ENCODE peak calls at places on chromosomes 13 and 19, in ten cellular contexts. J is ovary, E is glutamatergic neuron, G is GM10248, U is upper lobe of left lung, M is Panc1, S is AG09309, B is fibroblast of lung, V is astrocyte of the spinal cord, K is transverse colon. I is an unnamed sample.

GRCh38 chr13:100875392-100876043 is 200.9 kb upstream of the TMTC4 start:
- DNase-seq in J (no peak), E (no peak), G (no peak), U (no peak), M (no peak), S (peak), B (peak), V (peak), K (no peak), I (no peak)

GRCh38 chr19:49881672-49882394 is 4.3 kb downstream of the TBC1D17 start:
- DNase-seq in J (peak), E (peak), G (no peak), U (peak), M (no peak), S (no peak), B (no peak), V (no peak), K (no peak), I (no peak)

GRCh38 chr13:34502621-34503020 is 439.4 kb upstream of the NBEA start:
- DNase-seq in J (no peak), E (no peak), G (no peak), U (no peak), M (no peak), S (no peak), B (no peak), V (no peak), K (no peak), I (no peak)

GRCh38 chr13:113116871-113117271 is 5.7 kb upstream of the F10 start:
- DNase-seq in J (no peak), E (no peak), G (no peak), U (no peak), M (no peak), S (no peak), B (no peak), V (no peak), K (no peak), I (no peak)

GRCh38 chr13:34006011-34006410 is 188.1 kb downstream of the RFC3 start:
- DNase-seq in J (no peak), E (no peak), G (no peak), U (no peak), M (no peak), S (peak), B (no peak), V (no peak), K (no peak), I (no peak)

GRCh38 chr13:42363941-42364612 is 92.1 kb downstream of the AKAP11 start:
- DNase-seq in J (no peak), E (no peak), G (no peak), U (no peak), M (no peak), S (no peak), B (peak), V (peak), K (no peak), I (no peak)

GRCh38 chr13:81171065-81171647 is 830.2 kb upstream of the SPRY2 start:
- DNase-seq in J (no peak), E (no peak), G (no peak), U (no peak), M (peak), S (no peak), B (peak), V (peak), K (no peak), I (no peak)

GRCh38 chr13:30763786-30764440 is 28.6 kb downstream of the ALOX5AP start:
- DNase-seq in J (no peak), E (peak), G (no peak), U (no peak), M (no peak), S (no peak), B (peak), V (peak), K (no peak), I (no peak)

GRCh38 chr13:88014527-88014926 is 343.4 kb downstream of the SLITRK5 start:
- DNase-seq in J (no peak), E (no peak), G (no peak), U (no peak), M (no peak), S (no peak), B (no peak), V (no peak), K (no peak), I (no peak)

GRCh38 chr19:19597809-19598306 is 20.6 kb downstream of the PBX4 start:
- DNase-seq in J (no peak), E (no peak), G (peak), U (no peak), M (no peak), S (no peak), B (no peak), V (no peak), K (no peak), I (no peak)

GRCh38 chr13:33249066-33249465 is 36.5 kb downstream of the STARD13 start:
- DNase-seq in J (no peak), E (no peak), G (no peak), U (no peak), M (no peak), S (no peak), B (peak), V (no peak), K (no peak), I (no peak)

GRCh38 chr13:45846681-45847080 is 4.9 kb downstream of the SIAH3 start:
- DNase-seq in J (no peak), E (no peak), G (no peak), U (no peak), M (no peak), S (no peak), B (no peak), V (no peak), K (no peak), I (no peak)

GRCh38 chr13:45511310-45512147 is 46.8 kb downstream of the COG3 start:
- DNase-seq in J (no peak), E (no peak), G (peak), U (no peak), M (peak), S (no peak), B (peak), V (peak), K (no peak), I (peak)

GRCh38 chr19:6238643-6239281 is 41.0 kb downstream of the MLLT1 start:
- DNase-seq in J (peak), E (peak), G (no peak), U (peak), M (no peak), S (no peak), B (peak), V (peak), K (no peak), I (no peak)

GRCh38 chr13:56986121-56986520 is 154.6 kb upstream of the PRR20A start:
- DNase-seq in J (no peak), E (no peak), G (no peak), U (no peak), M (no peak), S (no peak), B (no peak), V (no peak), K (no peak), I (no peak)

GRCh38 chr13:113947321-113948033 is 26.4 kb downstream of the C13orf46 start:
- DNase-seq in J (peak), E (no peak), G (no peak), U (peak), M (no peak), S (no peak), B (no peak), V (no peak), K (peak), I (no peak)

GRCh38 chr13:23609414-23610186 is 39.4 kb downstream of the TNFRSF19 start:
- DNase-seq in J (peak), E (no peak), G (no peak), U (no peak), M (no peak), S (no peak), B (peak), V (peak), K (no peak), I (peak)

GRCh38 chr19:34365463-34366401 is 736 bp downstream of the GPI start:
- DNase-seq in J (peak), E (peak), G (peak), U (peak), M (no peak), S (no peak), B (peak), V (peak), K (peak), I (peak)

GRCh38 chr13:104321756-104322155 is 1255.5 kb upstream of the SLC10A2 start:
- DNase-seq in J (no peak), E (no peak), G (no peak), U (no peak), M (no peak), S (no peak), B (no peak), V (no peak), K (no peak), I (no peak)
- TF ChIP-seq CTCF in J (no peak), E (no peak), G (no peak), U (no peak), M (no peak), S (no peak), B (no peak), V (no peak), K (no peak), I (no peak)

GRCh38 chr19:7680606-7681335 is at the start of gene TRAPPC5:
- DNase-seq in J (peak), E (peak), G (peak), U (peak), M (no peak), S (peak), B (peak), V (peak), K (peak), I (peak)

GRCh38 chr19:7679017-7679720 is 1.5 kb upstream of the TRAPPC5 start:
- DNase-seq in J (no peak), E (peak), G (peak), U (peak), M (no peak), S (no peak), B (no peak), V (no peak), K (peak), I (no peak)

GRCh38 chr19:7679771-7680605 is 645 bp upstream of the TRAPPC5 start:
- DNase-seq in J (no peak), E (no peak), G (no peak), U (no peak), M (no peak), S (no peak), B (no peak), V (no peak), K (no peak), I (no peak)

GRCh38 chr19:7682175-7682855 is 1.7 kb downstream of the TRAPPC5 start:
- DNase-seq in J (peak), E (peak), G (no peak), U (peak), M (no peak), S (no peak), B (no peak), V (no peak), K (no peak), I (no peak)

DNA sequence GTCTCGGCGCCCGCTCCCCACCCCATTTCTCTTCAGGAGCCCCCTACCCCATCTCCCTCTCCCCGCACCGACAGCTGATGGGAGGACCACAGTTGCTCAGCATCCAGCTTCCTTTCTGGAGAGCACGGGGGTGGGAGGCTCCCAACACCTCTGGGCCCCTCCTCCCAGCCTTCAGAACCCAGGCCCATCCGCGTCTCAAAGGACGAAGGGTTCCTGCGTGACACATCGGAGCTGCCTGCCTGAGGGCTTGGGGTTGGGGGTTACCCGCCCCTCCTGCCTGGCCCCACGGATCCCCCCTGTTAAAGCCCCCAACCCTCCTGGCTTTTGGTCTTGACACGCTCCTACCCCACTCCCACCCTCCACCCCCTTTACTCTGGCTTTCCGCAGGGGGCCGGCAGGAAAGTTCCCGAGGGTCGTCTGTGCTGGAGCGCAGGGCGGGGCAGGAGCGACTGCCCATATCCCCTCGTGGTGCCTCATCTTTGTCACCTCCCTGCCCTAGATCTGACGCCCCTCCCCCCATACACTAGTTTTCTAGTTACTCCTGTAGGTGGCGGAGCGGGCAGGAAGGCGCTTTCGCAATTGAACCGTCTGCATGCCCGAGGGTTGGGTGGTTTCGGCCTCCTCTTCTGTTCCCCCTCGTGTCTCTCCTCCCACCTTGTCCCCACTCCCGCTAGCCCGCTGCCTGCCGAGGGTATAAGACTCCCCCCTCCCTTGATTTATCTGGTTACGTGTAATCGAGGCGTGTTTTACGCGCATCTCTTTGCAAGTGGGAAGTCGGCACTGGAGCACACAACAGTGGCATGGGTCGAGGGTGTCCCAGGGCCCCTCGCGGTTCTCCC is 922 bp downstream of the TRAPPC5 start:
- DNase-seq in J (peak), E (peak), G (peak), U (peak), M (no peak), S (peak), B (peak), V (peak), K (peak), I (peak)
- TF ChIP-seq CTCF in J (peak), E (no peak), G (peak), U (peak), M (no peak), S (peak), B (peak), V (peak), K (peak), I (peak)

DNA sequence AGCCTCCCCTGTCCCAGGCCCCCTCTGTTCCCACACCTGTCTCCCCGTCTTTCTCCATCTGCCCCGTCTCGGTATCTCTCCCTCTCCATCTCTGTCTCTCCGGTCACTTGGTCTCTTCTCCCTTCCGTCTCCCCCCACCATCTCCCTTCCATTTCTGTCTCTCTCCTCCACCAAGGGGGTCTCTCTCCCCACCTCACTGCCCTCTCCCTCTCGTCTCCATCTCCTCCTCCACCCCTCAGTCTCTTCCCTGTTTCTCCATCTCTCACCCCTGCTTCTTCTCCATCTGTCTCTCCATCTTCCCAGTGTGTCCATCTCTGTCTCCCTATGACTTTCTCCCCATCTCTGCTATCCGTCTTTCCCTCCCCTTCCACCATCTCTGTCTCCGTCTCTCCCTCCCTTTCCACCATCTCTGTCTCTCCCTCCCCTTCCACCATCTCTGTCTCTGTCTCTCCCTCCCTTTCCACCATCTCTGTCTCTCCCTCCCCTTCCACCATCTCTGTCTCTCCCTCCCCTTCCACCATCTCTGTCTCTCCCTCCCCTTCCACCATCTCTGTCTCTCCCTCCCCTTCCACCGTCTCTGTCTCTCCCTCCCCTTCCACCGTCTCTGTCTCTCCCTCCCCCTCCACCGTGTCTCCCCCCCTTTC is 13.9 kb downstream of the ERFL start:
- DNase-seq in J (no peak), E (no peak), G (no peak), U (no peak), M (no peak), S (no peak), B (no peak), V (no peak), K (no peak), I (no peak)
- TF ChIP-seq CTCF in J (no peak), E (no peak), G (no peak), U (no peak), M (no peak), S (no peak), B (no peak), V (no peak), K (no peak), I (no peak)

GRCh38 chr13:106616729-106617128 is 48.8 kb upstream of the ARGLU1 start:
- DNase-seq in J (no peak), E (no peak), G (no peak), U (no peak), M (no peak), S (no peak), B (no peak), V (no peak), K (no peak), I (no peak)
- TF ChIP-seq CTCF in J (no peak), E (no peak), G (no peak), U (no peak), M (no peak), S (no peak), B (no peak), V (no peak), K (no peak), I (no peak)

DNA sequence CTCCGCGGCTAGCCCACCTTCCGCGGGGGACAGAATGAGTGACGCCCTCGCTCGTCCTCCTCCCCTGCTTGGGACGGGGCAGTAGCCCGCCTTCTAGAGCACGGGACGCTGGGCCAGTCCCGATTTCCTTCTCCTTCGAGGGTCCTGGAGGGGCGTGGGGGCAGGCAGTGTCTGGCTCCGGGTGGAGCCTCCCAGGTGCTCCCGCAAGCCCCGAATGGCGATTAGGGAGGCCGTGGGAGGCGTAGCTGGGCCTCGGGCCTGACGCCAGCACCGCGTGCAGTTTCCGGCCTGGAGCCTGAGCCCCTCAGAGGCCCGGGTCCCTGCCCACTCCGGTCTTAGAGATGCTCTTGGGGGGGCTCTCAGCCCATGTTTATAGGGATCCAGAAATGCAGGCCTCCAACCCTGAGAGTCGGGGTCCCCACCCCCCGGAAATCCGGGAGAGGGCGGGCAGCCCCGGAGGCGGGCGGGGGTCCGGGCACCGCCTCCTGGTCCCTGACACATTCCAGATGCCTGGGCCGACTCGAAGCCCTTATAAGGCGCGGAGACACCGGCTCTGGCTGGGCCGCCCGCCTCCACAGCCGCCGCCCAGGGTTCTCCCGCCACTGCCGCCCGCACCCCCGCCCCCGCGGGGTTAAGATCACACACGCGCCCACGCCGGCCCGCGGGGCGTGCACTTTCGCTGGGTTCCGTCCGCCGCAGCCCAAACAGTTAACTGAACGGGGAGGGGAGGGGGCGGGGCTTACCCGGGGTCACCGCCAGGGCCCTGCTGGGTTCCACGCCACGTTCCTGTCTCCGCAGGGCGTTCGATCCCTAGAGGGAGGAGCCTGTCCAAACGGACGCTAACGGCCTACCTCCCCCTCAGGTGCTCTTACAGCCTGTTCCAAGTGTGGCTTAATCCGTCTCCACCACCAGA is 1.5 kb downstream of the MYADM start:
- DNase-seq in J (peak), E (peak), G (peak), U (peak), M (no peak), S (no peak), B (peak), V (peak), K (peak), I (peak)
- TF ChIP-seq CTCF in J (peak), E (no peak), G (no peak), U (peak), M (no peak), S (peak), B (peak), V (no peak), K (peak), I (no peak)

GRCh38 chr13:43936630-43937029 is 56.9 kb downstream of the LACC1 start:
- DNase-seq in J (no peak), E (no peak), G (no peak), U (no peak), M (no peak), S (no peak), B (peak), V (no peak), K (no peak), I (no peak)

GRCh38 chr13:43937839-43938238 is 58.1 kb downstream of the LACC1 start:
- DNase-seq in J (no peak), E (no peak), G (no peak), U (no peak), M (no peak), S (no peak), B (no peak), V (no peak), K (no peak), I (no peak)

GRCh38 chr13:43946281-43946680 is 66.6 kb downstream of the LACC1 start:
- DNase-seq in J (no peak), E (no peak), G (no peak), U (no peak), M (no peak), S (no peak), B (peak), V (no peak), K (no peak), I (no peak)

GRCh38 chr13:43939149-43939548 is 59.4 kb downstream of the LACC1 start:
- DNase-seq in J (no peak), E (no peak), G (no peak), U (no peak), M (no peak), S (no peak), B (no peak), V (no peak), K (no peak), I (no peak)

DNA sequence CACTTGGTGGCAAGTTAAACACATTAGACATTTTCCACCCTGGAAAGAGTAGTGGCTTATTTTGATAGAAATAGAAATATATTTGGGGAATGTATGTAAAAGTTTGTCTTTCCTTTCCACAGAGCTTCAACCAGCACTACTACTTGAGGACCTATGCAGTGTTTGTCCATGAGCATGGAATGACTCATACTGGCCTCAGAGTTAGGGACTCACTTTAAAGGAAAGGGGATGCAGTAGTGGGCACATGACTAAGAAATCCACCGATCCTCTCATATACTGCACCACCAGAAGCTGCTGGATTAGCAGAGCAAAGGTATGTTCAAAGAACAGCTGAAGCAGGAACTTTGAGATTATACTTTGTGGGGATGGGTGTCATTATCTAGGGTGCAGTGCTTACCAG is 62.6 kb downstream of the LACC1 start:
- DNase-seq in J (no peak), E (no peak), G (no peak), U (no peak), M (no peak), S (no peak), B (peak), V (peak), K (no peak), I (no peak)
- TF ChIP-seq CTCF in J (no peak), E (no peak), G (no peak), U (no peak), M (no peak), S (no peak), B (no peak), V (no peak), K (no peak), I (no peak)

I was measured in nephron progenitor cell.